ENCODE peak calls at places on chromosome X, in six cellular contexts. O, C, B, A, N and X are unnamed samples.

GRCh38 chrX:45623266-45623665 is 422.6 kb upstream of the DIPK2B start:
- DNase-seq in N (no peak), O (no peak), C (no peak), B (no peak), A (no peak), X (peak; percentile 91)

GRCh38 chrX:148871422-148872152 is 371.2 kb downstream of the AFF2 start:
- DNase-seq in A (no peak), N (no peak), C (no peak), O (no peak), B (no peak), X (peak; percentile 70)

GRCh38 chrX:150897371-150898319 is 823 bp downstream of the CD99L2 start:
- DNase-seq in C (no peak), A (peak; percentile 41), B (no peak), N (peak; percentile 51), O (no peak), X (no peak)

GRCh38 chrX:136933617-136934145 is 53.2 kb upstream of the RBMX start:
- DNase-seq in C (no peak), N (no peak), O (no peak), A (no peak), B (no peak), X (no peak)

GRCh38 chrX:38087594-38087993 is 81.2 kb downstream of the SYTL5 start:
- DNase-seq in A (no peak), N (no peak), O (no peak), B (no peak), C (no peak), X (no peak)

GRCh38 chrX:8037593-8038348 is 110.6 kb upstream of the PNPLA4 start:
- DNase-seq in N (no peak), B (no peak), C (no peak), O (no peak), A (no peak), X (no peak)

GRCh38 chrX:274904-275475 is 6.2 kb upstream of the PLCXD1 start:
- DNase-seq in A (no peak), B (no peak), C (peak; percentile 67), N (peak; percentile 71), O (no peak), X (no peak)

GRCh38 chrX:72299891-72300630 is 5.7 kb downstream of the CITED1 start:
- DNase-seq in O (no peak), C (no peak), N (no peak), A (no peak), B (no peak), X (no peak)

GRCh38 chrX:150155396-150156048 is 207.6 kb upstream of the MAMLD1 start:
- DNase-seq in C (no peak), A (no peak), O (no peak), B (no peak), N (no peak), X (peak; percentile 55)

GRCh38 chrX:37921758-37922157 is 74.4 kb upstream of the DYNLT3 start:
- DNase-seq in C (no peak), O (no peak), B (no peak), A (no peak), N (no peak), X (peak; percentile 66)

GRCh38 chrX:11893933-11894710 is 136.1 kb downstream of the MSL3 start:
- DNase-seq in O (no peak), A (no peak), N (no peak), B (no peak), C (no peak), X (no peak)

GRCh38 chrX:11886745-11887144 is 128.7 kb downstream of the MSL3 start:
- DNase-seq in N (no peak), O (no peak), A (no peak), C (no peak), B (no peak), X (peak; percentile 0)

GRCh38 chrX:11887175-11887574 is 129.1 kb downstream of the MSL3 start:
- DNase-seq in B (no peak), C (no peak), N (no peak), A (no peak), O (no peak), X (no peak)

GRCh38 chrX:11888421-11888820 is 130.4 kb downstream of the MSL3 start:
- DNase-seq in C (no peak), B (no peak), O (no peak), N (no peak), A (no peak), X (no peak)

DNA sequence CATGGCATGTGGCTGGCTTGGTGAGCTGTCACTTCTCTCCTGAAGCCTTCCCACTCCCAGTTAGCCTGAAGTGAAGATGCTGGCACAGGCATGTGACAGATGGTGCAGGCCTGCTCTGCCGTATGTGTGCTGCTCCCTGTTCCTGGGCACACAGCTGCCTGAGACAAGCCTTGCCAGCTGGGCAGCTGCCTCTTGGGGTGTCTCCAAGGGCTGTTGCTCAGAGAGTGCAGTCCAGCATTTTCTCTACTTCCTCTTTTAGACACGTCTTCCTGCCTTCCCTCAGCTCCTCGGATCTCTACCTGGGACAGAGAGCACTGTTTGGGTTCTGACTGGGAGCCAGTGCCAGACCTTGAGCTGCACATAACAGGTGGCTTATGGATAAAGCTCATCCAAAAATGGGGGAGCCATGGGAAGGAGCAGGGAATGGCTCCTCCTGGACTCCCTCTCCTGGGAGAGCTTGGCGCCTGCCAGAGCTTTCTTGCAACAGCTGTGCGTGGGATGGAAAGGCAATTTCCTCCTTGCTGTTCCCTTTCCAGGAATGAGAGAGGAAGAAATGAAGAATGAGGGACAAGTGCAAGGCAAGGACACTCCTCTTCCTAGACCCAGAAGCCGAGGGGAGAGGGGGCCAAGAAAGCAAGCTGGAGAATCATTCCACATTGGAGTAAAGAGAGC is 132.9 kb downstream of the MSL3 start:
- DNase-seq in C (no peak), A (no peak), B (no peak), N (no peak), O (no peak), X (no peak)
- H2AFZ ChIP-seq in C (no peak overlapping the region), A (no peak overlapping the region), B (no peak overlapping the region), N (no peak overlapping the region), O (no peak overlapping the region), X (no peak overlapping the region)

GRCh38 chrX:47458528-47458927 is 24.5 kb downstream of the ZNF41 start:
- DNase-seq in B (no peak), O (no peak), A (no peak), C (no peak), N (no peak), X (no peak)
- TF ChIP-seq CEBPB in B (no peak), O (no peak), A (no peak), C (no peak), N (no peak), X (no peak)

GRCh38 chrX:23898412-23898959 is 9.3 kb downstream of the APOO start:
- DNase-seq in N (no peak), C (no peak), B (no peak), O (no peak), A (no peak), X (peak; percentile 64)

GRCh38 chrX:23901065-23901464 is 6.7 kb downstream of the APOO start:
- DNase-seq in A (no peak), B (peak; percentile 73), C (peak; percentile 51), O (no peak), N (no peak), X (peak; percentile 84)

GRCh38 chrX:23900220-23900797 is 7.4 kb downstream of the APOO start:
- DNase-seq in O (no peak), B (no peak), C (no peak), N (no peak), A (no peak), X (no peak)

GRCh38 chrX:23901805-23902204 is 5.9 kb downstream of the APOO start:
- DNase-seq in A (peak; percentile 75), C (peak; percentile 77), O (peak; percentile 60), N (no peak), B (peak; percentile 67), X (peak; percentile 77)

DNA sequence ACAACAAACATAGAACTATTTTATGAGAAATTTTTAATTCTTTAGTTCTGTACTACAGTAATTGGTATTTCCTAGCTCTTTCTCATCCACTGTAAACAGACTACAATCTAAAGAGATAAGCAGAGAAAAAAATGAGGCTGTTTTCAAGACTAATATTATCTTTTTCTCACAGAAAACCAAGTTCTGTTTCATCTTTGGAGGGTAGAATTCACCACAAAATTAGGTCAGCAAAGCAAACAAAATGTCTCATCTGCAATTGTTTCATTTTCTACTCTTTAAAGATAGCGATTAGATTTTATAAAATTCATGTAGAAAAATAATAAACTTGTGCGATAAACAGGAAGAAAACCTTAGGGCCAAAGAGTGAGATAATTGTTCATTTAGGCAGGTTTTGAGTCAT is 10.8 kb downstream of the APOO start:
- DNase-seq in O (no peak), N (no peak), A (no peak), C (no peak), B (no peak), X (no peak)
- H3K4me2 ChIP-seq in O (no peak overlapping the region), N (no peak overlapping the region), A (no peak overlapping the region), C (no peak overlapping the region), B (no peak overlapping the region), X (no peak overlapping the region)

DNA sequence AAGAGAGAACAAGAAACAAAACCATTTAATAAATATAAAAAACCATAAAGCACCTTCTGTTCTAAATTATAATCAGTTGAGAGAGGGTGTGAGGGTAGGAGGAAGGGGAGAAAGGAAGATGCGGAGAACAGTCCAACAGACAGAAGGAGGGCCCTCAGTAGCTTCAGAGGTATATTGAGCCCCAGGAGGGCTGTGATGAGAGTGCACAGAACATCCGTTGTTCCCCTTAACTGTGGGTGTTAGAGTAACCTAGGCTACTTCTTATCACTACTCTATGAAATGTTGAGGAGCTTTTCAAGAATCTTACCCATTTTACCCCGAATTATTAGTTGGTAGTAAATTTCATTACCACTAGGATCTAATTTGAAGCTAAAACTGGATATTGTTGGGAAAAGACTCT is 13.8 kb downstream of the GPC3 start:
- DNase-seq in B (no peak), O (no peak), C (no peak), A (no peak), N (no peak), X (no peak)
- H2AFZ ChIP-seq in B (no peak overlapping the region), O (no peak overlapping the region), C (no peak overlapping the region), A (no peak overlapping the region), N (no peak overlapping the region), X (no peak overlapping the region)

GRCh38 chrX:129961180-129962083 is 21.0 kb upstream of the BCORL1 start:
- DNase-seq in N (peak; percentile 72), O (peak; percentile 17), B (peak; percentile 12), C (peak; percentile 44), A (peak; percentile 91), X (no peak)
- TF ChIP-seq CEBPB in N (no peak), O (no peak), B (no peak), C (no peak), A (no peak), X (no peak)

DNA sequence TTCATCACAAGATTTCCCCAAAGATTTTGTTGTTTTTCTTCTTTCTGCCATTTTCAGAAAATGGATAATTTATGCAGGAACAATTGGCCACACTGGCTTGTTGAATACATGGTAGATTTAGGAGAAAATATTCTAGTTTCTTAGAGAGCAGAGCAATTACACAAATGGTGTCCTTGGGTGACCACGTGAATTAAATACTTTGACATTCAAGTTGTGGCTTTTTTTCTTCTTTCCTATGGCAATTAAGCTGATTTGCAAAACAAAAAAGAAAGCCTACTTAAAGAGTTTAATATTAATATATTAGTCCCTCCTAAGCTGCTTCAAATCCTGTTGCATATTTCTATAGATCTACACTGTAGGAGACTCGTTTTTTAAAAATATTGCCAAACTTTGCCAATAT is 133.0 kb upstream of the HTR2C start:
- DNase-seq in O (no peak), B (no peak), C (no peak), N (no peak), A (no peak), X (no peak)
- H3K4me2 ChIP-seq in O (no peak overlapping the region), B (no peak overlapping the region), C (no peak overlapping the region), N (peak overlapping the region; percentile 41), A (no peak overlapping the region), X (no peak overlapping the region)

GRCh38 chrX:71184803-71185495 is 38.1 kb upstream of the GJB1 start:
- DNase-seq in O (no peak), A (no peak), C (no peak), B (no peak), N (no peak), X (no peak)
- H2AFZ ChIP-seq in O (no peak overlapping the region), A (no peak overlapping the region), C (no peak overlapping the region), B (no peak overlapping the region), N (no peak overlapping the region), X (no peak overlapping the region)